ENCODE peak calls at places on chromosomes 13 and 19, in nine cellular contexts. B is small intestine, D is ascending aorta, F is mucosa of descending colon, W is astrocyte, E is lung, V is AG04450, S is stomach, R is psoas muscle. T is an unnamed sample.

GRCh38 chr19:18710986-18711751 is 27.7 kb downstream of the CRTC1 start:
- DNase-seq in B (no peak), D (no peak), F (no peak), W (peak; percentile 29), E (no peak), V (peak; percentile 38), S (no peak), R (peak; percentile 66), T (no peak)

GRCh38 chr19:46392252-46392801 is 21.0 kb downstream of the CCDC8 start:
- DNase-seq in B (no peak), D (no peak), F (peak; percentile 50), W (peak; percentile 25), E (no peak), V (no peak), S (no peak), R (no peak), T (no peak)

GRCh38 chr13:93932901-93933300 is 546.6 kb downstream of the DCT start:
- DNase-seq in B (no peak), D (no peak), F (no peak), W (peak; percentile 16), E (no peak), V (no peak), S (no peak), R (no peak), T (no peak)

GRCh38 chr13:110716235-110716505 is 2.7 kb downstream of the ING1 start:
- DNase-seq in B (peak; percentile 73), D (no peak), F (no peak), W (no peak), E (peak; percentile 52), V (no peak), S (peak; percentile 51), R (peak; percentile 63), T (no peak)

GRCh38 chr19:2624537-2625091 is 77.9 kb downstream of the GNG7 start:
- DNase-seq in B (no peak), D (no peak), F (peak; percentile 67), W (no peak), E (no peak), V (no peak), S (peak; percentile 75), R (peak; percentile 57), T (no peak)

GRCh38 chr19:2353895-2354592 is 6.0 kb upstream of the TMPRSS9 start:
- DNase-seq in B (no peak), D (no peak), F (peak; percentile 51), W (no peak), E (no peak), V (no peak), S (no peak), R (no peak), T (no peak)

GRCh38 chr13:98992355-98992754 is 14.5 kb upstream of the DOCK9 start:
- DNase-seq in B (no peak), D (no peak), F (no peak), W (peak; percentile 18), E (no peak), V (no peak), S (no peak), R (no peak), T (no peak)

GRCh38 chr13:75637101-75637774 is 1.1 kb downstream of the LMO7 start:
- DNase-seq in B (no peak), D (no peak), F (no peak), W (no peak), E (no peak), V (no peak), S (no peak), R (no peak), T (no peak)

GRCh38 chr19:30338066-30338465 is 34.1 kb upstream of the ZNF536 start:
- DNase-seq in B (no peak), D (no peak), F (no peak), W (no peak), E (no peak), V (no peak), S (no peak), R (no peak), T (no peak)

GRCh38 chr13:33637978-33638743 is 179.8 kb upstream of the RFC3 start:
- DNase-seq in B (no peak), D (no peak), F (no peak), W (peak; percentile 42), E (no peak), V (no peak), S (no peak), R (no peak), T (no peak)

GRCh38 chr19:6590458-6591319 is at the start of gene CD70:
- DNase-seq in B (no peak), D (no peak), F (peak; percentile 65), W (no peak), E (no peak), V (no peak), S (no peak), R (peak; percentile 29), T (no peak)

GRCh38 chr13:32731576-32731975 is 145.3 kb downstream of the PDS5B start:
- DNase-seq in B (no peak), D (no peak), F (no peak), W (peak; percentile 33), E (no peak), V (no peak), S (no peak), R (no peak), T (peak; percentile 71)

GRCh38 chr19:55703790-55704215 is 28.8 kb downstream of the EPN1 start:
- DNase-seq in B (peak; percentile 56), D (no peak), F (peak; percentile 68), W (no peak), E (no peak), V (no peak), S (peak; percentile 72), R (no peak), T (peak; percentile 15)

GRCh38 chr13:29679357-29680050 is 84.0 kb upstream of the SLC7A1 start:
- DNase-seq in B (peak; percentile 78), D (no peak), F (no peak), W (peak; percentile 61), E (no peak), V (no peak), S (peak; percentile 46), R (peak; percentile 15), T (peak; percentile 87)

GRCh38 chr13:44230071-44230470 is 143.6 kb upstream of the SERP2 start:
- DNase-seq in B (no peak), D (no peak), F (no peak), W (no peak), E (no peak), V (no peak), S (no peak), R (no peak), T (no peak)

GRCh38 chr13:27619711-27620376 is 485 bp downstream of the LNX2 start:
- DNase-seq in B (no peak), D (no peak), F (peak; percentile 71), W (peak; percentile 11), E (peak; percentile 41), V (no peak), S (no peak), R (peak; percentile 57), T (peak; percentile 56)

GRCh38 chr19:15330801-15331418 is 1.4 kb downstream of the BRD4 start:
- DNase-seq in B (peak; percentile 42), D (no peak), F (no peak), W (peak; percentile 82), E (no peak), V (peak; percentile 64), S (no peak), R (no peak), T (peak; percentile 61)

GRCh38 chr19:3315676-3315973 is 50.8 kb upstream of the NFIC start:
- DNase-seq in B (no peak), D (no peak), F (no peak), W (no peak), E (no peak), V (no peak), S (no peak), R (no peak), T (no peak)

GRCh38 chr13:41765020-41765419 is 195.9 kb downstream of the VWA8 start:
- DNase-seq in B (no peak), D (no peak), F (no peak), W (no peak), E (no peak), V (no peak), S (no peak), R (no peak), T (no peak)

DNA sequence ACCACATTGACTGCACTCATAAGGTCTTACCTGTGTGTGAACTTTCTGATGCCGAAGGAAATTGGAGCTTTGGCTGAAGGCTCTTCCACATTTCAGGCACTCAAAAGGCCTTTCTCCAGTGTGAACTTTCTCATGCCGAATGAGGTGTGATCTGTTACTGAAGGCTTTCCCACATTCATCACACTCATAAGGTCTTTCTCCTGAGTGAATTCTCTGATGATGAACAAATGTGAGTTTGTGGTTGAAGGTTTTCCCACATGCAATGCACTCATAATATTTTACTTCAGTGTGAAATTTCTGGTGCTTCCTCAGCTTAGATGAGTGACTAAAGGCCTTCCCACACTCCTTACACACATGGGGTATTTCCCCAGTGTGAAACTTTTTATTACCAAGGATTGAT is 5.7 kb downstream of the ZNF132 start:
- DNase-seq in B (no peak), D (no peak), F (no peak), W (peak; percentile 47), E (no peak), V (no peak), S (no peak), R (no peak), T (no peak)
- H3K9me3 ChIP-seq in B (peaks cover 9% of the 10 kb centered on the region), D (peaks cover 100% of the 10 kb centered on the region), F (peaks cover 100% of the 10 kb centered on the region), W (peaks cover 83% of the 10 kb centered on the region), E (peaks cover 69% of the 10 kb centered on the region), V (peaks cover 94% of the 10 kb centered on the region), S (peaks cover 79% of the 10 kb centered on the region), R (peaks cover 98% of the 10 kb centered on the region), T (peaks cover 40% of the 10 kb centered on the region)

GRCh38 chr13:96091932-96092253 is 2.0 kb downstream of the HS6ST3 start:
- DNase-seq in B (no peak), D (no peak), F (no peak), W (no peak), E (no peak), V (no peak), S (no peak), R (no peak), T (no peak)
- H3K4me3 ChIP-seq in B (no peak overlapping the region), D (peak overlapping the region; percentile 75), F (no peak overlapping the region), W (no peak overlapping the region), E (no peak overlapping the region), V (no peak overlapping the region), S (peak overlapping the region; percentile 67), R (peak overlapping the region; percentile 61), T (no peak overlapping the region)

GRCh38 chr19:8900421-8900820 is 68.2 kb downstream of the MBD3L1 start:
- DNase-seq in B (no peak), D (no peak), F (no peak), W (no peak), E (no peak), V (no peak), S (no peak), R (no peak), T (no peak)
- H3K9me3 ChIP-seq in B (no peaks in the 10 kb centered on the region), D (no peaks in the 10 kb centered on the region), F (no peaks in the 10 kb centered on the region), W (peaks cover 25% of the 10 kb centered on the region), E (peaks cover 14% of the 10 kb centered on the region), V (peaks cover 46% of the 10 kb centered on the region), S (no peaks in the 10 kb centered on the region), R (no peaks in the 10 kb centered on the region), T (peaks cover 15% of the 10 kb centered on the region)

DNA sequence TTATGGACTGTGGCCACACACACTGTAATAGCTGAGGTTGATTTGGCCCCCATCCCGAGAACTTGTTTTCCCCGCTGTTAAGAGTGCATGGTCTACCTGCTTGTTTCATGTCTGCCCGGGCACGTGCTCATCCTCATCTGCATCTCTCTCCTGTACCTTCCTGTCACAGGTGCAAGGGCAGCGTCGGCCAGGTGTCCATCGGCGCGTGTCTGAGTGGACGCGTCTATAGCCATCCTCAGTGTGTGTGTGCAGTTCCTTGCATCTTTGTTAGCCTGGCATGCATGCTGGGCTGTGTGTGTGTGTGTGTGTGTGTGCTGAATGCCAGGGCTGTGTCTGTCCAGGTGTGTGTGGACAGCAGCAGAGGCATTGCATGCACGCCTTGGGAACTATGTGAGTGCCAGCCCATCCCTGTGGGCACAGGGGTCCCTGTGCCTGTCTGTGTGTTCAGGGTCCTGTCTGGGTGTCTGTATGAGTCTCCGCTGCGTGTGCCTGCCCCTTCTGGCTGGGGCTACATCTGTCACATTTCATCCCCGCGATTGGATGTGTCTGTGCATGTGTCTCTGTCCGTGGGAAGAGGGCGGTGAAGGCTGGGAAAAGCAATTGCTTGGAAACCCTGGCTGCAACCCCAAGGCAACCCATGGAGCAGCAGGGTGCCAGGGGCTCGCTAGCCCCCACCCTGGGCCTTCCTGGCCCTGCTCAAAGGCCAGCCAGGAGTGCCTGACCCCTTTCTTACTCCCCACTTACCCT is 1.2 kb downstream of the MAG start:
- DNase-seq in B (no peak), D (no peak), F (no peak), W (no peak), E (no peak), V (no peak), S (no peak), R (no peak), T (no peak)
- H3K4me3 ChIP-seq in B (no peak overlapping the region), D (no peak overlapping the region), F (no peak overlapping the region), W (no peak overlapping the region), E (no peak overlapping the region), V (no peak overlapping the region), S (no peak overlapping the region), R (no peak overlapping the region), T (no peak overlapping the region)

T was measured in endothelial cell of umbilical vein.